ENCODE peak calls at places on chromosomes 3 and 15, in eight cellular contexts. B is activated B cell treated with CpG ODN at 0.5 μM for 24 hours, A is neural crest cell, I is astrocyte of the spinal cord, Z is GM12865, X is OCI-LY7, K is lung, F is prostate gland. T is an unnamed sample.

GRCh38 chr15:47961401-47962090 is 159.2 kb upstream of the SLC24A5 start:
- DNase-seq in X (no peak), K (no peak), F (no peak), A (no peak), I (no peak), Z (peak), B (no peak), T (no peak)

GRCh38 chr15:93205413-93205812 is 116.4 kb upstream of the RGMA start:
- DNase-seq in K (peak), Z (no peak), I (no peak), X (no peak), A (no peak), F (no peak), B (no peak), T (no peak)

GRCh38 chr15:29774900-29775299 is 47.4 kb downstream of the TJP1 start:
- DNase-seq in Z (no peak), I (peak), A (no peak), B (no peak), F (no peak), X (no peak), K (no peak), T (no peak)

GRCh38 chr3:79521221-79521848 is 246.5 kb downstream of the ROBO1 start:
- DNase-seq in Z (peak), B (no peak), X (peak), K (no peak), I (peak), A (no peak), F (no peak), T (no peak)

GRCh38 chr3:70466096-70466495 is 153.7 kb upstream of the MDFIC2 start:
- DNase-seq in K (no peak), Z (no peak), A (no peak), F (no peak), I (no peak), B (no peak), X (no peak), T (no peak)

GRCh38 chr3:110576962-110577361 is 494.7 kb upstream of the NECTIN3 start:
- DNase-seq in A (no peak), Z (no peak), B (no peak), X (no peak), F (no peak), K (no peak), I (peak), T (no peak)

GRCh38 chr3:52452126-52452525 is 1.7 kb downstream of the TNNC1 start:
- DNase-seq in B (no peak), K (no peak), I (no peak), Z (no peak), A (no peak), X (no peak), F (no peak), T (no peak)

GRCh38 chr3:67018105-67018788 is 20.1 kb downstream of the KBTBD8 start:
- DNase-seq in X (peak), F (no peak), K (no peak), B (no peak), Z (peak), I (peak), A (no peak), T (no peak)

GRCh38 chr3:32937331-32937730 is 14.1 kb upstream of the CCR4 start:
- DNase-seq in F (no peak), I (no peak), B (no peak), A (no peak), K (no peak), Z (no peak), X (no peak), T (no peak)

GRCh38 chr15:31752363-31752762 is 278.0 kb upstream of the CHRNA7 start:
- DNase-seq in X (no peak), B (no peak), K (no peak), Z (no peak), F (no peak), I (no peak), A (no peak), T (no peak)

GRCh38 chr3:115146418-115147328 is at the start of gene ZBTB20:
- DNase-seq in A (peak), X (peak), Z (peak), B (peak), I (peak), K (peak), F (no peak), T (peak)

GRCh38 chr3:46124216-46125143 is 83.6 kb downstream of the CCR1 start:
- DNase-seq in K (no peak), Z (no peak), I (no peak), A (no peak), X (no peak), B (no peak), F (no peak), T (no peak)

GRCh38 chr3:16807441-16807840 is 77.3 kb upstream of the PLCL2 start:
- DNase-seq in X (no peak), B (no peak), F (no peak), Z (no peak), I (no peak), A (no peak), K (no peak), T (no peak)

GRCh38 chr15:70867911-70868467 is 14.0 kb upstream of the LARP6 start:
- DNase-seq in K (no peak), F (no peak), I (peak), B (no peak), Z (no peak), X (no peak), A (no peak), T (no peak)

GRCh38 chr3:134061401-134061800 is 31.7 kb upstream of the SLCO2A1 start:
- DNase-seq in A (no peak), I (no peak), X (no peak), F (no peak), K (no peak), B (no peak), Z (no peak), T (no peak)

GRCh38 chr3:176359211-176359610 is 838.1 kb downstream of the TBL1XR1 start:
- DNase-seq in B (no peak), Z (no peak), F (no peak), K (no peak), A (no peak), X (no peak), I (no peak), T (no peak)

GRCh38 chr3:61236556-61236955 is 14.7 kb downstream of the FHIT start:
- DNase-seq in Z (peak), A (no peak), K (no peak), B (no peak), F (no peak), I (no peak), X (no peak), T (no peak)

GRCh38 chr3:159964166-159964973 is 24.3 kb upstream of the IL12A start:
- DNase-seq in F (no peak), I (peak), A (no peak), K (no peak), X (no peak), B (no peak), Z (peak), T (no peak)

GRCh38 chr15:65512807-65513416 is 4.6 kb downstream of the DPP8 start:
- DNase-seq in Z (no peak), B (no peak), X (no peak), I (peak), F (peak), A (no peak), K (no peak), T (no peak)

GRCh38 chr15:66224946-66225345 is 28.6 kb downstream of the MEGF11 start:
- DNase-seq in A (no peak), X (no peak), Z (no peak), B (no peak), K (no peak), F (no peak), I (no peak), T (no peak)

GRCh38 chr15:91965501-91966180 is 112.1 kb downstream of the SLCO3A1 start:
- DNase-seq in B (no peak), F (no peak), K (no peak), A (no peak), X (no peak), Z (no peak), I (peak), T (no peak)

GRCh38 chr15:100663550-100664335 is 61.4 kb downstream of the ASB7 start:
- DNase-seq in X (no peak), K (no peak), F (no peak), I (no peak), B (no peak), A (no peak), Z (no peak), T (no peak)

GRCh38 chr3:59327324-59327939 is 277.6 kb upstream of the CFAP20DC start:
- DNase-seq in K (no peak), I (peak), Z (no peak), F (no peak), B (no peak), X (no peak), A (no peak), T (no peak)

GRCh38 chr15:93452537-93453211 is 363.7 kb upstream of the RGMA start:
- DNase-seq in K (no peak), I (no peak), A (no peak), X (no peak), F (no peak), B (no peak), Z (no peak), T (no peak)

GRCh38 chr3:32239638-32240550 is 1.4 kb downstream of the CMTM8 start:
- DNase-seq in F (peak), X (peak), I (peak), A (peak), K (peak), B (no peak), Z (peak), T (peak)

GRCh38 chr3:115660646-115661442 is 37.5 kb downstream of the GAP43 start:
- DNase-seq in B (no peak), I (no peak), X (peak), Z (no peak), F (no peak), K (no peak), A (no peak), T (no peak)

GRCh38 chr15:48936666-48937065 is 27.1 kb downstream of the SHC4 start:
- DNase-seq in F (no peak), B (no peak), Z (no peak), I (peak), X (no peak), A (no peak), K (no peak), T (no peak)

DNA sequence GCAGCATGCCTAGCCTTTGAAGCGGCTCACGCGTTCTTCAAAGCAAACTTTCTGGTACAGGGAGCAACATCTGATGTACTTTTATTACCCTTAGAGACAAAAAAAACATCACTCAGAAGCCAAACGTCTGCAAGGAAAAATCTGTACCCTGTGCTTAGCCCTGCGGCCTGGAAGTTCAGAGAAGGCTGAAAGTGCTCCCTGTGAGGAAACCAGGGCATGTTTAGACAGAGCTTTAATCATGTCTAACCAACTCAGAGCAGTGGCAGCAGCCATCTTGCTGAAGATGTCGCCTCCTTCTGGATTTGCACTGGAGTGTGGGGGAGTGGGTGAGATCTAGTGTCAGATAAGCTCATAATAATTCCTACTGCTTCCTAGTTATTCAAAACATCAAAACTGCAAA is 170.4 kb downstream of the P3H2 start:
- DNase-seq in Z (no peak), B (no peak), K (no peak), F (peak), I (no peak), A (no peak), X (no peak), T (no peak)
- TF ChIP-seq CTCF in Z (no peak), B (no peak), K (no peak), F (no peak), I (peak), A (no peak), X (no peak), T (no peak)

GRCh38 chr15:78910836-78911235 is 34.0 kb downstream of the CTSH start:
- DNase-seq in K (no peak), F (no peak), X (no peak), I (no peak), A (no peak), B (no peak), Z (no peak), T (no peak)

GRCh38 chr15:78917888-78918287 is 27.0 kb downstream of the CTSH start:
- DNase-seq in X (no peak), K (no peak), A (no peak), B (no peak), Z (no peak), I (no peak), F (no peak), T (no peak)

GRCh38 chr15:78913012-78913411 is 31.8 kb downstream of the CTSH start:
- DNase-seq in X (no peak), F (no peak), A (no peak), Z (no peak), I (no peak), B (no peak), K (no peak), T (no peak)

GRCh38 chr15:78915341-78916087 is 29.3 kb downstream of the CTSH start:
- DNase-seq in K (no peak), A (no peak), F (peak), I (peak), Z (no peak), B (no peak), X (no peak), T (no peak)

GRCh38 chr15:78914027-78914764 is 30.6 kb downstream of the CTSH start:
- DNase-seq in K (no peak), F (peak), B (no peak), A (no peak), I (no peak), Z (no peak), X (no peak), T (no peak)
- TF ChIP-seq CTCF in K (no peak), F (peak), B (no peak), A (peak), I (peak), Z (peak), X (peak), T (peak)

GRCh38 chr15:59622289-59622688 is 10.7 kb downstream of the GCNT3 start:
- DNase-seq in A (peak), I (peak), X (peak), F (no peak), B (peak), Z (peak), K (no peak), T (peak)
- TF ChIP-seq CTCF in A (peak), I (peak), X (peak), F (no peak), B (no peak), Z (peak), K (no peak), T (peak)

GRCh38 chr3:38131621-38132369 is 5.1 kb downstream of the ACAA1 start:
- DNase-seq in X (no peak), B (no peak), I (peak), Z (peak), A (peak), K (no peak), F (no peak), T (no peak)
- TF ChIP-seq CTCF in X (peak), B (no peak), I (peak), Z (peak), A (peak), K (no peak), F (no peak), T (peak)

GRCh38 chr3:128587391-128587790 is 63.2 kb downstream of the RPN1 start:
- DNase-seq in K (no peak), B (no peak), Z (no peak), A (no peak), F (no peak), X (no peak), I (no peak), T (no peak)

GRCh38 chr3:128592891-128593290 is 57.7 kb downstream of the RPN1 start:
- DNase-seq in Z (no peak), A (no peak), B (no peak), F (no peak), K (no peak), X (no peak), I (no peak), T (no peak)

GRCh38 chr3:128591728-128592426 is 58.7 kb downstream of the RPN1 start:
- DNase-seq in A (no peak), I (no peak), X (no peak), F (no peak), B (no peak), Z (no peak), K (no peak), T (no peak)

GRCh38 chr3:128588147-128588546 is 62.5 kb downstream of the RPN1 start:
- DNase-seq in K (no peak), Z (no peak), F (no peak), X (no peak), I (no peak), B (no peak), A (no peak), T (no peak)

GRCh38 chr3:128590948-128591347 is 59.7 kb downstream of the RPN1 start:
- DNase-seq in F (no peak), K (no peak), B (no peak), Z (no peak), A (no peak), I (no peak), X (no peak), T (no peak)
- TF ChIP-seq CTCF in F (no peak), K (no peak), B (no peak), Z (no peak), A (no peak), I (peak), X (peak), T (no peak)

GRCh38 chr3:183189641-183190040 is 27.1 kb upstream of the LAMP3 start:
- DNase-seq in Z (no peak), I (no peak), X (no peak), A (no peak), K (no peak), B (no peak), F (no peak), T (no peak)

GRCh38 chr3:183185696-183186095 is 23.2 kb upstream of the LAMP3 start:
- DNase-seq in X (no peak), I (peak), Z (no peak), B (no peak), F (no peak), A (no peak), K (no peak), T (no peak)

GRCh38 chr3:183193762-183194701 is 31.5 kb upstream of the LAMP3 start:
- DNase-seq in K (no peak), Z (no peak), B (no peak), A (no peak), X (no peak), F (no peak), I (no peak), T (no peak)

GRCh38 chr3:183192650-183193300 is 30.2 kb upstream of the LAMP3 start:
- DNase-seq in A (no peak), B (no peak), X (no peak), F (no peak), I (no peak), K (no peak), Z (no peak), T (no peak)

DNA sequence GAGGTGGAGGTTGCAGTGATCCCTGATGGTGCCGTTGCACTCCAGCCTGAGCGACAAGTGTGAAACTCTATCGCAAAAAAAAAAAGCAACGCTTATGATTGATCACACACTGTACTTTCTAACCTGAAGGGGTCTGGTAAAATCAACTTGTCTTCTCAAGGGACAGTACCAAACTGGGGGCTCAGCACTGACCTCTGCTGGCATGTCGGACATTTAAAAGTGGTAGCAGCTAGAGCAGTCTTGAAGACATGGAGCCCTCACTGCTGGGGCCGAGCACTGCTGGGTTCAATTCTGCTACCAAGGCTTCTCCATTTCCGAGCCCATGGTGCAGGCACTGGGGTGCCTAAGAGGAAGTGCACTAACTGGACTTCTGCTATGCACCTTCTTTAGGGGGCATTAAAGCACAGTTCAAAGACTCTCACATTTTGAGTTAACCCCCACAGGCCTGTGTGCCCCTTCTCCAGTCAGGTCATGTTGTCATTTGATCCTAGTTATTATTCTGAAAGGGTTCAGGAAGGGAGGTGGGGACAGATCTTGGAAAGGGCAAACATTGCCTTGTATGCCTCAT is 26.4 kb upstream of the LAMP3 start:
- DNase-seq in A (peak), K (no peak), X (peak), F (no peak), B (no peak), Z (peak), I (peak), T (no peak)
- TF ChIP-seq CTCF in A (peak), K (no peak), X (peak), F (no peak), B (no peak), Z (peak), I (peak), T (peak)

GRCh38 chr3:119664850-119665379 is 4.5 kb upstream of the POPDC2 start:
- DNase-seq in X (no peak), K (no peak), I (no peak), A (no peak), Z (peak), B (no peak), F (no peak), T (no peak)

GRCh38 chr3:119660474-119661150 is at the start of gene POPDC2:
- DNase-seq in B (no peak), A (no peak), Z (no peak), X (no peak), K (no peak), I (no peak), F (no peak), T (no peak)

GRCh38 chr3:119663885-119664284 is 3.5 kb upstream of the POPDC2 start:
- DNase-seq in X (no peak), Z (no peak), I (peak), A (no peak), K (no peak), F (no peak), B (no peak), T (no peak)

GRCh38 chr3:119664370-119664769 is 4.0 kb upstream of the POPDC2 start:
- DNase-seq in Z (no peak), F (no peak), B (no peak), K (no peak), I (no peak), A (no peak), X (no peak), T (no peak)

DNA sequence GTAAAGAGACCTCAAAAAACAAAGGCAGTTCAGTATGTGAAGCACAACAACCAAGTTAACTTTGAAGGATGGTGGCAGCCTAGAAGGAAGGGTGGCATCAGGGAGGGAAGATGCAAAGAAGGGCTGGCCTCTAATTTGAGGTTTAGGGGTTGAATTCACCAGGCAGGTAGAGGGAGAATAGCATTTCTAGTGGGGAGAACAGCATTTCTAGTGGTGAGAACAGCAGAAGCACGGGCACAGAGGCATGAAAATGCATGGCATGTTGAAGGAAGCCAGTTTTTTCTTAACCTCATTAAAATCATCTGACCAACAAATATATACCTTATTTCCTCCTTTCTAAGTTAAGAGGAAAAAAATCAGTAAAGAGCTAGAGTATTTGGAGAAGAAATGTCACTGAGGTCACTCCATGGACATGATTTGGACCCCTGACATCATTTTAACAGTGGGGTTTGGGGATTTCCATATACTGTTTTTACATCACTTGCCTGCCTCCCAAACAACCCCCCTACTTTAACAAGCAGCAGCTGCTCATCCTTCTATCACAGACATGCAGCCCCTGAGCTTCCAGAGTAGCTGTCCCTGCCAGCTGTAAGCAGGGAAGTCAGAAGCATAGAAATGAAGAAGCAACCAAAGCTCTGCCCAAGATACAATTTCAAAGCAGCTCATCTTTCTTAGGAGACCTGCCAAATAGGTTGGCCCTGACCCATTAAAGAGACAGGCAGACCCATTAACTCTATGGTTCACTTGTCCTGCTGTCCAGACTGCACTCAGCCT is 2.4 kb upstream of the POPDC2 start:
- DNase-seq in B (no peak), F (no peak), A (no peak), X (no peak), K (no peak), I (peak), Z (peak), T (no peak)
- TF ChIP-seq CTCF in B (no peak), F (no peak), A (no peak), X (no peak), K (no peak), I (no peak), Z (peak), T (no peak)

GRCh38 chr15:41854443-41854842 is 15.8 kb downstream of the PLA2G4B start:
- DNase-seq in F (no peak), I (no peak), K (no peak), X (no peak), B (no peak), A (no peak), Z (no peak), T (no peak)
- TF ChIP-seq CTCF in F (no peak), I (no peak), K (no peak), X (no peak), B (no peak), A (no peak), Z (no peak), T (no peak)

T was measured in progenitor cell of endocrine pancreas.